ENCODE peak calls at places on chromosomes 6 and 20, in eight cellular contexts. C is GM19239, L is NCI-H2171 treated with DMSO at 0.1 percent for 48 hours, I is NCI-H345, Y is smooth muscle cell of the brain vasculature, G is Daoy, O is HS-5, B is GM06990. Z is an unnamed sample.

GRCh38 chr6:27213544-27214125 is 33.9 kb upstream of the PRSS16 start:
- DNase-seq in I (peak), Y (no peak), C (no peak), G (peak), L (peak), O (no peak), B (peak), Z (no peak)

GRCh38 chr20:49132995-49133451 is 55.1 kb downstream of the STAU1 start:
- DNase-seq in Y (peak), L (peak), C (peak), B (no peak), G (peak), I (peak), O (peak), Z (peak)

GRCh38 chr6:88220493-88220892 is 54.3 kb upstream of the CNR1 start:
- DNase-seq in G (peak), O (peak), B (no peak), C (no peak), L (peak), I (no peak), Y (no peak), Z (peak)

GRCh38 chr6:36829919-36830544 is 9.2 kb downstream of the CPNE5 start:
- DNase-seq in L (peak), B (no peak), G (peak), O (no peak), Y (no peak), C (no peak), I (peak), Z (peak)

GRCh38 chr6:70413114-70413828 is at the start of gene FAM135A:
- DNase-seq in L (peak), Y (peak), B (peak), I (peak), C (peak), O (peak), G (peak), Z (peak)

GRCh38 chr6:91341473-91341872 is 754.6 kb upstream of the MAP3K7 start:
- DNase-seq in I (no peak), Y (no peak), C (no peak), G (no peak), O (no peak), L (no peak), B (no peak), Z (no peak)

GRCh38 chr6:90595854-90596253 is 9.0 kb upstream of the MAP3K7 start:
- DNase-seq in C (no peak), G (no peak), B (no peak), L (no peak), I (no peak), O (no peak), Y (no peak), Z (no peak)

GRCh38 chr20:37804584-37805566 is 98.1 kb upstream of the VSTM2L start:
- DNase-seq in I (no peak), O (no peak), C (peak), L (peak), B (peak), Y (no peak), G (no peak), Z (no peak)

GRCh38 chr6:77796824-77797809 is 144.3 kb downstream of the MEI4 start:
- DNase-seq in I (no peak), Y (no peak), G (no peak), O (no peak), B (no peak), L (no peak), C (no peak), Z (no peak)

GRCh38 chr6:38025431-38025830 is 205.9 kb downstream of the ZFAND3 start:
- DNase-seq in G (no peak), B (no peak), L (no peak), I (no peak), Y (no peak), O (no peak), C (no peak), Z (no peak)

GRCh38 chr20:25750765-25751696 is 54.4 kb upstream of the ZNF337 start:
- DNase-seq in L (peak), O (no peak), Y (no peak), C (peak), B (peak), I (peak), G (peak), Z (peak)

GRCh38 chr20:3213226-3213625 is 3.9 kb downstream of the ITPA start:
- DNase-seq in L (no peak), Y (no peak), C (no peak), O (no peak), G (no peak), B (no peak), I (no peak), Z (no peak)

GRCh38 chr20:50385733-50386640 is 124.2 kb upstream of the PTPN1 start:
- DNase-seq in Y (no peak), C (no peak), B (no peak), L (no peak), G (no peak), I (no peak), O (no peak), Z (no peak)

GRCh38 chr20:45337367-45338120 is 10.7 kb downstream of the SDC4 start:
- DNase-seq in O (peak), G (peak), C (no peak), I (no peak), L (no peak), Y (no peak), B (no peak), Z (no peak)

GRCh38 chr6:168640181-168640580 is 199.2 kb downstream of the SMOC2 start:
- DNase-seq in B (no peak), Y (no peak), G (no peak), O (no peak), I (no peak), C (no peak), L (no peak), Z (no peak)

GRCh38 chr20:50621068-50621467 is 70.3 kb downstream of the RIPOR3 start:
- DNase-seq in B (no peak), O (no peak), Y (no peak), C (no peak), L (no peak), G (no peak), I (no peak), Z (no peak)

Z was measured in NCI-H69.